ENCODE peak calls at places on chromosomes 11 and 22, in four cellular contexts. B is mammary epithelial cell, G is choroid plexus epithelial cell, T is WERI-Rb-1. H is an unnamed sample.

GRCh38 chr11:3855808-3856491 is 486 bp downstream of the STIM1 start:
- DNase-seq in G (no peak), B (peak; percentile 50), T (peak; percentile 30), H (no peak)

GRCh38 chr11:57406337-57406904 is 16.0 kb upstream of the PRG2 start:
- DNase-seq in B (peak; percentile 14), T (no peak), G (no peak), H (peak; percentile 15)

GRCh38 chr11:105274631-105275030 is 135.1 kb upstream of the CARD18 start:
- DNase-seq in G (peak; percentile 2), T (no peak), B (no peak), H (no peak)

GRCh38 chr11:102920118-102920684 is 35.3 kb downstream of the MMP13 start:
- DNase-seq in B (no peak), T (no peak), G (no peak), H (no peak)

GRCh38 chr22:36180038-36180880 is 19.7 kb upstream of the APOL3 start:
- DNase-seq in B (peak; percentile 35), T (peak; percentile 84), G (peak; percentile 80), H (peak; percentile 78)

GRCh38 chr11:133832096-133833081 is 12.9 kb downstream of the SPATA19 start:
- DNase-seq in T (no peak), B (no peak), G (no peak), H (no peak)

GRCh38 chr11:101255036-101255435 is 125.4 kb upstream of the PGR start:
- DNase-seq in G (no peak), B (no peak), T (no peak), H (no peak)

GRCh38 chr11:33687733-33688479 is 12.7 kb downstream of the C11orf91 start:
- DNase-seq in B (peak; percentile 88), G (peak; percentile 89), T (peak; percentile 65), H (peak; percentile 85)

GRCh38 chr22:30327864-30328345 is 1.2 kb upstream of the TBC1D10A start:
- DNase-seq in T (peak; percentile 27), G (no peak), B (peak; percentile 46), H (no peak)

DNA sequence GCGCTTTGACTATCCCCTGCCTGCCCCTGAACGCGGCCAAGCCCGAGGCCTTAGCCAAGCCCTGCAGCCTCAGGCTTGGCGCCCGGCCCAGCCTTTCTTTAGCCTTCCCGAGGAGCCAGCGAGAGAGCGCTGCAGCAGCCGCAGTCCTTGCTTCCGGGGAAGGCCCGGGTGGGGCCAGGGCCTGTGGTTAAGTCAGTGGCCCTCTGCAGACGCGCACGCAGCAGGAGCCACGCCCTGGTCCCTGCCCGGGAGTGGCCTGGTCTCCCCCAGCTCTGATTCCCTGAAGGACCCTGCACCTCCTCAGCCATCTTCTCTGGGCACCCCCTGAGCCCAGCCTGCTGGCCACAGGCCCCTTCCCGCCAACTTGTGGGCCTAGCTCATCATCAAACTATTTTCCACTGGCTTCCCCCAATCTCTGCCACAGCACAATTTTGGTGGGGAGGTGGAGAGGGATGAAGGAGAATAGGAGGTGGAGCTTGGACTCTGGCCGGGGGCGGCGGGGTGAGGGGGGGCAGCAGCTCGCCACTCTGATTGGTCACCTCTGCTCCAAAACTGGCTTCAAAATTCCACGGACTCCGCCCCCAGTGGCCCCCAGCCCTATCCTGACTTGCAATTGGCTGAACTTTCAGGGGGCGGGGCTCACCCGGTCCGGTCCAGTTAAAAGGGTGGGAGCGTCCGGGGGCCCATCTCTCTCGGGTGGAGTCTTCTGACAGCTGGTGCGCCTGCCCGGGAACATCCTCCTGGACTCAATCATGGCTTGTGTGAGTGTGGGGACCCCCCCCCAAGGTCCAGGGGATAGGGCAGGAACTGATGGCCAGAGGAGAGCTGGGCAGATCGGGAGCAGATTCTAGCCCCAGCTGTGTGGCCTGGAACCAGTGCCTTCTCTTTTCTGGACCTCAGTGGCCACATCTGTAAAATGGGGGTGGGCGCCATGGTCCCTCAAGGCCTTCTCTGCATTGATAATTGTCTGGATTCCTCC is at the start of gene LGALS1:
- DNase-seq in G (peak; percentile 97), T (peak; percentile 50), B (peak; percentile 96), H (peak; percentile 99)
- TF ChIP-seq CTCF in G (peak; percentile 41), T (no peak), B (no peak), H (peak; percentile 33)

GRCh38 chr11:13487661-13488030 is 8.2 kb downstream of the PTH start:
- DNase-seq in T (no peak), B (no peak), G (peak; percentile 40), H (peak; percentile 12)

GRCh38 chr11:13486926-13487660 is 8.7 kb downstream of the PTH start:
- DNase-seq in B (no peak), G (peak; percentile 44), T (peak; percentile 27), H (peak; percentile 6)
- H3K4me3 ChIP-seq in B (no peak overlapping the region), G (peak overlapping the region; percentile 41), T (no peak overlapping the region), H (no peak overlapping the region)

GRCh38 chr11:60318726-60319125 is 8.3 kb upstream of the MS4A6E start:
- DNase-seq in G (no peak), B (peak; percentile 52), T (no peak), H (no peak)
- TF ChIP-seq CTCF in G (no peak), B (no peak), T (no peak), H (no peak)

GRCh38 chr11:118251858-118252652 is at the start of gene MPZL3:
- DNase-seq in G (peak; percentile 67), B (peak; percentile 98), T (peak; percentile 76), H (peak; percentile 52)

GRCh38 chr11:118247041-118247440 is 5.1 kb downstream of the MPZL3 start:
- DNase-seq in B (no peak), T (no peak), G (no peak), H (no peak)

GRCh38 chr11:118258410-118258809 is 5.7 kb downstream of the MPZL2 start:
- DNase-seq in G (no peak), B (no peak), T (peak; percentile 18), H (no peak)

DNA sequence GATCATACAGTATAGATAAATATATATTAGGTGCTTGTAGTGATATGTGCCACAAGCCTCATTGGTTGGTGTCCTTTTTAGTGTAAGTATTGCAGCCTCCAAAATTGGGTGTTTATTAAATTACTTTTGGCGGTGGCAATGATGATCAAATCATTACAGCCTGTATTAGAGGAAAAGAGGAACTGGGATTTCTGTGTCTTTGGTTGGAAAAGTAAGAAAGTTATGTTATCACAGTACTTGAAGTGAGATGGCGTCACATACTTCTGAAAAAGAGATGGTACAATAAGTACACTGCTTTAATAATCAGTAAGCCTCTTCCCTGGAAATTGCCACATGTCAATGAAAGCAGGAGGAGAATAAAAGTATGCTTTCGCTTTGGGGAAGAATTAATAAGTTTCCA is 523 bp upstream of the MPZL3 start:
- DNase-seq in T (no peak), B (no peak), G (no peak), H (no peak)
- H3K4me3 ChIP-seq in T (peak overlapping the region; percentile 94), B (peak overlapping the region; percentile 58), G (no peak overlapping the region), H (no peak overlapping the region)

GRCh38 chr22:41906822-41907221 is 8.1 kb downstream of the SHISA8 start:
- DNase-seq in G (no peak), T (no peak), B (no peak), H (no peak)

GRCh38 chr22:41907436-41908401 is 7.2 kb downstream of the SHISA8 start:
- DNase-seq in B (no peak), T (no peak), G (no peak), H (no peak)

GRCh38 chr22:41909290-41910049 is 5.4 kb downstream of the SHISA8 start:
- DNase-seq in B (no peak), T (no peak), G (no peak), H (no peak)

GRCh38 chr22:41910050-41910598 is 4.8 kb downstream of the SHISA8 start:
- DNase-seq in T (no peak), B (no peak), G (no peak), H (no peak)

DNA sequence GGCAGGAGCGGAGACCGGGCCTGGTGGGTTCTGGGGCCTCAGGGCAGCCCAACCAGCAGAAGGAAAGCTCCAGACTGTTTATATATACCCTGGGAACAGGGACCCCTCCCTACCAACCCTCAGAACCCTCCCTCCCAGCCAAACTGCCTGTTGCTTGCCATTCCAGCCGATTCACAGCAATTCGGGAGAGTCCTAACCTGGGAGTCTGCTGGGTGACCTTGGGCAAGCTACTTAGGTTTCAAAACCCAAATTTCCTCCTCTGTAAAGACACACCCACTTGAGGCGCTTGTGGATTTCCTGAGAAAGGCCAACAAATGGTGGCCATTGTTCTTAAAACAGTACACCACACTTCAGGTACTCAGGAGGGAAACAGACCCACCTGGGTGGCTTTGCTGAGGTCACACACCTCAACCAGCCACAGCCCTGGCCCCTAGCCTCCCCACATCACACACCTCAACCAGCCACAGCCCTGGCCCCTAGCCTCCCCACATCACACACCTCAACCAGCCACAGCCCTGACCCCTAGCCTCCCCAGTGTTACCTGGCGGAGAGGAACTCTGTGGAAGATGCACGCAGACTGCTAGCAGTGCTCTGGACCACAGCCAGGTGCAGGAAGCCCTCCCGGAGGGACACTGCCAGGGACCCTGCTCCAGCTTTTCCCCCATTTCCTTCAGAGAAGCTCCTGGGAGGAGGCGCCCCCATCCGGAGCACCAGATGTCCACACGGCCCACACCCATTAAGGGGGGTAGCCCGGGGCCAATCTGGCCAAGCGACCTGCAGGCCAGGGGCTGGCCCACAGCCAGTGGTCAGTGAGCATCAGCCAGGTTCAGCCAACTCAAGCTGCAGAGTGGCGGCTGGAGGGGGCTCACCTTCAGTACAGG is 6.2 kb downstream of the SHISA8 start:
- DNase-seq in T (peak; percentile 71), G (no peak), B (no peak), H (no peak)
- TF ChIP-seq CTCF in T (peak; percentile 42), G (no peak), B (no peak), H (no peak)

DNA sequence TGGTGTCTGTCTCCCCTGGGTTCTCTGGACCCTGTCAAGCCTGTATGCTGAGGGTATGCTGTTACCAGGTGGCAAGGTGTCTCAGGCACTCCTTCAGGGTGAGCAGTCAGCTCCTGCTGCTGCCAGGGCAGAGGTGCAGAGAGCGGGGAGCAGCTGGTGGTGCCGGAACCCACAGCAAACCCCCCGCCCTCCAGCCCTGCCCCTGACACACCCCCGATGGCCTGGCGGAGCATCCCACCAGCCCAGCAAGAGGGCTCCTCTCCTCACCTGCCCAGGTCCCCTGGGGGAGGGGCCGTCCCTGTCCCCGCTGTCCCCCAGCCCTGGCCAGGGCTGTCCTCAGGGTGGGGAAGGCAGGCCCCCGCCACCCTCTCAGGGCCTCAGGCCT is 12.0 kb upstream of the PIM3 start:
- DNase-seq in T (no peak), B (no peak), G (no peak), H (no peak)
- H3K4me3 ChIP-seq in T (no peak overlapping the region), B (no peak overlapping the region), G (no peak overlapping the region), H (no peak overlapping the region)

DNA sequence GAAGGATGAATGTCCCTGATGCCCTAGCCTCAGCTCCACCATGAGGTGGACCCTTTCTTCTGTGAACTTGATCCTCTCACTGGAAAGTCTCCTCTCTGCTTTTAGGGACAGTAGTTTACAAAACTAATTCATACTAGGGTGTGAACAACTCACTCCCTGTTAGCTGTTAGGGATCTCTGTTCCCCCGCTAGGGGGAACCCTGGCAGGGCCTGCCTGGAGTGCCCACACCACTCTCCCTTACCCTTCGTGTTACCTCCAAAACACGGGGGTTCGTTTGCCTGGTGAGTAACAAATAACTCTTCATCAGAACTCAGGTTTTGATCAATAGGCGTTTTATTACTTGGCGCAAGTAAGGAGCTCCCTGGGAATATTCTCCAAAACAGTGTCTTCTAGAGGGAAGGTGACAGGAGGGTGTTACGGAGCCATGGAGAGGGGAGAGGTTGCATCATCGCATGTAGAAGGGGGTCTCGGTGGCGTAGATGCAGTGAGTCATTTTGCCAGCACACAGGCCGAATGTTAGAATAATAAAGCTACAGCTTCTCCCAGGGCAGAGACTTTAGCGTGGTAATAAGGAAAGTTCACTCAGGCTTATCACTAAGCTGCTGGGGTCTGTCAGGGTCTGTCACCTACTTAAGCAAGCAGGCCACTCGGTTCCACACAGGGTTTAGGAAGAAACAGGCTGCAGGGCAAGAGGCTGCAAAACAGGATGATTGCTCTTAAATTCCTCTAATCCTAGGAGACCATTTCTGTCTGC is 45.8 kb downstream of the C11orf96 start:
- DNase-seq in T (peak; percentile 84), G (peak; percentile 38), B (no peak), H (peak; percentile 39)
- TF ChIP-seq CTCF in T (peak; percentile 27), G (peak; percentile 58), B (no peak), H (peak; percentile 53)